ENCODE peak calls at places on chromosomes 5 and 9, in seven cellular contexts. X, H, I, P, Y, O and T are unnamed samples. For H3K9me3 and H3K4me1, the result is how much of the 10 kb centered on the place peaks cover.

GRCh38 chr5:72412283-72413055 is 92.3 kb downstream of the PTCD2 start:
- DNase-seq in P (no peak), I (no peak), O (no peak), H (no peak), Y (no peak), X (peak), T (no peak)

GRCh38 chr5:123543438-123543837 is 31.5 kb downstream of the CSNK1G3 start:
- DNase-seq in H (no peak), Y (no peak), P (no peak), O (no peak), X (no peak), I (no peak), T (no peak)

GRCh38 chr9:132391446-132391845 is 15.2 kb downstream of the TTF1 start:
- DNase-seq in H (no peak), O (no peak), P (no peak), I (no peak), Y (no peak), X (no peak), T (no peak)

GRCh38 chr5:167790462-167791260 is 500.8 kb upstream of the WWC1 start:
- DNase-seq in P (no peak), I (no peak), X (peak), O (no peak), Y (no peak), H (no peak), T (no peak)

GRCh38 chr9:87276851-87277251 is 220.8 kb upstream of the DAPK1 start:
- DNase-seq in Y (no peak), X (peak), H (no peak), I (no peak), P (no peak), O (no peak), T (no peak)

GRCh38 chr9:123894822-123895221 is 35.1 kb downstream of the DENND1A start:
- DNase-seq in Y (no peak), X (no peak), I (no peak), H (no peak), O (no peak), P (no peak), T (no peak)

GRCh38 chr9:136095495-136096058 is 488 bp upstream of the NACC2 start:
- DNase-seq in P (no peak), O (no peak), X (peak), Y (peak), H (no peak), I (no peak), T (no peak)

GRCh38 chr5:128782446-128782845 is 182.8 kb upstream of the SLC27A6 start:
- DNase-seq in H (peak), X (peak), O (peak), P (no peak), I (no peak), Y (peak), T (peak)

GRCh38 chr9:85224729-85225128 is 517.0 kb downstream of the AGTPBP1 start:
- DNase-seq in Y (no peak), H (no peak), X (no peak), O (no peak), P (no peak), I (no peak), T (no peak)

GRCh38 chr5:166596043-166596442 is 1695.4 kb upstream of the WWC1 start:
- DNase-seq in Y (no peak), O (no peak), H (no peak), X (no peak), I (no peak), P (no peak), T (no peak)

GRCh38 chr5:109256486-109256885 is 153.3 kb downstream of the PJA2 start:
- DNase-seq in Y (no peak), I (no peak), H (no peak), X (no peak), P (no peak), O (no peak), T (no peak)
- H3K9me3 ChIP-seq in Y (under half), I (under half), H (under half), X (under half), P (under half), O (under half), T (under half)

DNA sequence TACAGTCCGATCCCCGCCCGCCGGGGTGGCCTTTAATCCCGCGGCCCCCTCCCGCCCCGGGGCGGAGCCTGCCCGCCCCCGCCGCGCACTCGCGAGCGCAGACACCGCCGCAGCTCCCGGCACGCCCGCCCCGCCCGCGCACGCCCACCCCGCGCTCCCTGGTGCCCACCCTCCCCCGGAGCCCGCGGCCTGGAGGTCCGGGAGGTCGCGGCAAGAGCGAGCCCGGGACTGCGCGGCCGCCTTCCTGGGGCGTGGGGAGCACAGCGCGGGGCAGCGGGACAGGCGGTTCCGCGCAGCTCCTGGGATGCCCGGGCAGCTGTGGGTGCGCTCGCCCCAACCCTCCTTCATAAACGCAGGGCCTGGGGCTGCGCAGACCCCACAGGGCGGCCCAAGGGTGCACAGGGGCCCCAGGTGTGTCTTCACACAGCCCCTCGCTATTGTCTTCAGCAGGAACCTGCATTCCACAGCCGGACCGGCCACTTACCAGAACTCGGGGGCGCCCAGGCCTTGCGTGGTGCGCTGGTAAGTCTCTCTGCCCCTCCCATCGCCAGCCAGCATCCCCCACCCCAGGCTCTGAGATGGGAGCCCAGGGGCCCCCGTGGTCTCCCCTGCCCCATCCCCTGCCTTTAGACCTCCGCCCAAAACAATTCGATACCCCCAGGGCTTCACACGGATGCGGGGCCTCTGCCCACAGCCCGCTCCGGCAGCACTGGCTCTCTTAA is at the start of gene SLC9A3:
- DNase-seq in X (no peak), I (no peak), Y (no peak), O (peak), H (no peak), P (no peak), T (no peak)
- H3K4me3 ChIP-seq in X (no peak), I (no peak), Y (no peak), O (no peak), H (peak), P (no peak), T (no peak)

GRCh38 chr9:129336130-129336528 is 158.1 kb upstream of the IER5L start:
- DNase-seq in O (no peak), I (no peak), X (peak), P (no peak), Y (no peak), H (no peak), T (no peak)
- H3K4me1 ChIP-seq in O (under half), I (under half), X (under half), P (under half), Y (under half), H (under half), T (under half)

GRCh38 chr5:150918613-150919012 is 13.8 kb upstream of the ZNF300 start:
- DNase-seq in O (no peak), X (peak), Y (no peak), P (no peak), H (no peak), I (no peak), T (no peak)
- H3K9me3 ChIP-seq in O (under half), X (under half), Y (under half), P (under half), H (under half), I (under half), T (under half)

GRCh38 chr5:38257236-38258036 is 923 bp upstream of the EGFLAM start:
- DNase-seq in O (no peak), I (no peak), X (no peak), P (no peak), H (no peak), Y (no peak), T (no peak)
- H3K4me3 ChIP-seq in O (peak), I (no peak), X (no peak), P (no peak), H (peak), Y (no peak), T (no peak)

GRCh38 chr9:127574089-127574921 is 37.8 kb upstream of the STXBP1 start:
- DNase-seq in H (peak), P (no peak), O (peak), X (no peak), Y (peak), I (no peak), T (no peak)

GRCh38 chr9:127578952-127579853 is 32.9 kb upstream of the STXBP1 start:
- DNase-seq in I (peak), O (peak), X (peak), Y (peak), P (peak), H (peak), T (peak)

GRCh38 chr9:127572961-127573727 is 38.9 kb upstream of the STXBP1 start:
- DNase-seq in Y (no peak), X (peak), P (no peak), O (no peak), H (no peak), I (no peak), T (no peak)

GRCh38 chr9:127578627-127578951 is 33.5 kb upstream of the STXBP1 start:
- DNase-seq in I (no peak), O (no peak), H (no peak), Y (no peak), P (no peak), X (no peak), T (no peak)

DNA sequence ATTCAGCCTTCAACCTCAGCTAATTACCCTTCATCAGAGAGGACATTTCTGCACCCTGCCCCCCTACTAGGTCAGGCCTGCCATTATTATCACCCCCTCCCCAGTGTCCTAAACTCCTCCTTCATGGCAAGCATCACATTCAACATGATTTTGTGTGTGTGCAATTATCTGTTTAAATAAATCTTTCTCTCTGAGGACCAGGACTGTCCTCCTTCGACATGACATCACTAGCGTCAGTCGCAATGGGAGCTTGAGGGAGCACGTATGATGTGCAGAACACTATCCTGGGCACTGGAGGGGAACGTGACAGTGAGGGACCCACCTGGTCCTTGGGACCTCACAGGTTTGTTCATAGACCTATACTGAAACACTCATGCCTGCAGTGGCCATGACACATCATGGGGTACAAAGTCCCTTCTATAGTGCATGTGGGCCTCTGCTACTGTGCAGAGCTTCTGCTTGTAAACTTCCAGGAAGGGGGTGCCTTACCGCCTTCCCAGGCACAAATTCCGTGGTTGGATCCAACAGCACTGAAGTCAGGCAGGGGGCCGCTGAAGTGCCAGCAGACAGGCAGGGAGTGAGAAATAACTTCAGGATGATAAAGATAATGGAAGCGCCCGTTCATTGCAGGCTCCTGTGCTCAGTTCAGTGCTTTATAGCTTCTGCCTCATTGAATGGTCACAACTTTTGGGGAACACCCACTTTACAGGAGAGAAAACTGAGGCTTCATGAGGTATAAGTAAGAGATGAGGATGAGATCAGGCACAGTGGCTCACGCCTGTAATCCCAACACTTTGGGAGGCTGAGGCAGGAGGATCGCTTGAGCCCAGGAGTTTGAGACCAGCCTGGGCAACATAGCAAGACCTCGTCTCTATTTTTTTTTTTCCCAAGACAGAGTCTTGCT is 36.0 kb upstream of the STXBP1 start:
- DNase-seq in P (no peak), O (no peak), X (no peak), H (no peak), Y (no peak), I (no peak), T (no peak)
- H3K4me1 ChIP-seq in P (under half), O (under half), X (under half), H (under half), Y (under half), I (under half), T (under half)

DNA sequence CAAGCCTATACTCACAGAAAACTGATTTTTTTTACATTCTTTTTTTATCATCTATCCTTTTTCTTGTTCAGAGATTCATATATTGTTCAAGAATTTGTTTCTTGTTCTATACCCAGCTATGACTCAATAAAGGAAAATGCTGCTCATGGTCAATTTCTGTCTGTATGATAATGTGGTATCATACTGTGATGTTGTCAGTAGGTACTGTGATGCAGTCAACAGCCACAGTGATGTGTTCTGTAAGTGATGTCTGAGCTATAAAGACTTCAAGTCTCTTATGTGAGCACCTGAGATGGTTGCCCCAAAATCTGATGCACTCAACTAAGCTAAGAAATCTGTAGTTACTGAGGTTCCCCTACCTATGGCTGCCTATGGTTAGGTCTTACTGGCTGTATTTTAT is 294.2 kb upstream of the GRIN3A start:
- DNase-seq in P (no peak), Y (no peak), O (no peak), X (no peak), H (no peak), I (no peak), T (no peak)
- H3K9me3 ChIP-seq in P (under half), Y (under half), O (under half), X (under half), H (under half), I (under half), T (under half)

DNA sequence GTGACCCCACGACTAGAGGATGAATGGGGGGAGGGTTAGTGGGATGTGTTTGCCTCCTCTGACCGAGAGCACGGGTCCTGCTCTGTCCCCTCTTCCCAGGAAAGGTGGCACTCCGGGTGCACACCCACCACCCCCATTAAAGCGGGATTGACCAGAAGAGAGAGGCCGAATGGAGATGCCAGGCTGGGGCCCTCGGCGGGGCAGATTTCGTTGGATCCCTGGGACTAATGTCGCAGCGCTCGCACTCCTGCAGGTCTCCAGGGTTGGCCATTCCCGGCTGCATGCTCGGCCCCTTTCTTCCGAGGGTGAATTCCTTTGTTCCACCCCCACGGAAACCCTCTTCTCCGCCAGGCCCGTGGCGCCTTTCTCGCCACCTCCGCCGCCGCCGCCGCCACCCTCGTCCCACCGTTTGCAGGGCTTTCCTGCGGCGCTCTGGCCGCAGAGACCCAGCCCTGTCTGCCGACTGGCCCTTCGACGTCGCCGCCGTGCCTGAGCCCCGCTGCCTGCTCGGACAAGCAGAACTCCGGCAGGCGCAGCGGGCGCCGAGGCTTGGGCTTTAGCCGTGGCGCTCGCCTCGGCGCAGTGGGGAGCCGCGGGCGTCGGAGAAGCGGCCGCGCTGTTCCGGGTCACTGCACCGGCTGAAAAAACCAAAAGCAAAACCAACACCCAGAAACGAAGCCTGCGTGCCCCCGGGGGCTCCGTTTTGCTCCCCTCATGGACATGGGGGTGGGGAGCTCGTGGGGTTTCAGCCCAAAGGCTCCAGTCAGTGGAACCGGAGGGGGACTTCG is 11.8 kb downstream of the LMX1B start:
- DNase-seq in I (no peak), O (no peak), P (no peak), Y (no peak), X (no peak), H (no peak), T (no peak)
- H3K4me3 ChIP-seq in I (peak), O (peak), P (peak), Y (no peak), X (no peak), H (peak), T (no peak)